ENCODE peak calls at places on chromosomes 13 and 19, in six cellular contexts. I is heart right ventricle, R is GM03348, J is iPS-NIHi11, M is neural crest cell, B is NCI-H1092. V is an unnamed sample.

GRCh38 chr19:1082165-1082927 is 12.8 kb downstream of the POLR2E start:
- DNase-seq in I (peak), R (peak), J (peak), M (peak), B (no peak), V (peak)

GRCh38 chr13:99199541-99200432 is 867 bp upstream of the UBAC2 start:
- DNase-seq in I (no peak), R (no peak), J (no peak), M (no peak), B (no peak), V (no peak)

GRCh38 chr13:33745370-33746324 is 72.3 kb upstream of the RFC3 start:
- DNase-seq in I (no peak), R (no peak), J (no peak), M (no peak), B (peak), V (peak)

GRCh38 chr19:37999309-38000213 is 92.6 kb downstream of the SIPA1L3 start:
- DNase-seq in I (peak), R (peak), J (no peak), M (no peak), B (no peak), V (no peak)

GRCh38 chr19:13044160-13044853 is 49.0 kb downstream of the NFIX start:
- DNase-seq in I (peak), R (no peak), J (no peak), M (no peak), B (no peak), V (no peak)

GRCh38 chr13:80086304-80086721 is 254.6 kb downstream of the SPRY2 start:
- DNase-seq in I (no peak), R (no peak), J (no peak), M (no peak), B (no peak), V (no peak)

GRCh38 chr19:50358483-50359431 is 6.7 kb downstream of the NAPSA start:
- DNase-seq in I (peak), R (peak), J (no peak), M (no peak), B (peak), V (peak)

GRCh38 chr19:18985257-18985656 is 44.2 kb upstream of the HOMER3 start:
- DNase-seq in I (no peak), R (no peak), J (no peak), M (no peak), B (no peak), V (no peak)

GRCh38 chr19:4868286-4868834 is 893 bp upstream of the PLIN3 start:
- DNase-seq in I (no peak), R (no peak), J (no peak), M (no peak), B (no peak), V (no peak)